ENCODE peak calls at places on chromosomes 13 and 19, in four cellular contexts. One of them, this sample, is unnamed.

GRCh38 chr13:65914707-65915106 is 1315.4 kb downstream of the PCDH9 start:
- DNase-seq in stomach: no peak
- DNase-seq in left lung: no peak
- DNase-seq in heart left ventricle: no peak
- DNase-seq in this sample: no peak

GRCh38 chr13:32811297-32811800 is 204.9 kb upstream of the KL start:
- DNase-seq in heart left ventricle: no peak
- DNase-seq in stomach: no peak
- DNase-seq in left lung: no peak
- DNase-seq in this sample: no peak

GRCh38 chr19:31139871-31140505 is 209.2 kb downstream of the TSHZ3 start:
- DNase-seq in heart left ventricle: no peak
- DNase-seq in left lung: no peak
- DNase-seq in stomach: no peak
- DNase-seq in this sample: no peak

GRCh38 chr19:2702170-2703076 is at the start of gene GNG7:
- DNase-seq in heart left ventricle: peak; percentile 97
- DNase-seq in stomach: peak; percentile 97
- DNase-seq in left lung: peak; percentile 97
- DNase-seq in this sample: peak; percentile 84

GRCh38 chr19:31054430-31054829 is 294.8 kb downstream of the TSHZ3 start:
- DNase-seq in left lung: no peak
- DNase-seq in stomach: peak; percentile 26
- DNase-seq in heart left ventricle: peak; percentile 63
- DNase-seq in this sample: no peak

GRCh38 chr13:27712421-27712820 is 79.9 kb upstream of the GSX1 start:
- DNase-seq in left lung: no peak
- DNase-seq in heart left ventricle: no peak
- DNase-seq in stomach: peak; percentile 42
- DNase-seq in this sample: peak; percentile 25

GRCh38 chr19:14830702-14831101 is 4.3 kb downstream of the OR7A5 start:
- DNase-seq in stomach: no peak
- DNase-seq in left lung: no peak
- DNase-seq in heart left ventricle: no peak
- DNase-seq in this sample: no peak

GRCh38 chr19:15424692-15425272 is 6.0 kb upstream of the AKAP8L start:
- DNase-seq in stomach: no peak
- DNase-seq in left lung: no peak
- DNase-seq in heart left ventricle: peak; percentile 55
- DNase-seq in this sample: no peak

GRCh38 chr13:105087941-105088340 is 1447.5 kb downstream of the EFNB2 start:
- DNase-seq in stomach: no peak
- DNase-seq in left lung: no peak
- DNase-seq in heart left ventricle: no peak
- DNase-seq in this sample: no peak

GRCh38 chr19:43636121-43636683 is 3.4 kb downstream of the CADM4 start:
- DNase-seq in stomach: no peak
- DNase-seq in left lung: no peak
- DNase-seq in heart left ventricle: no peak
- DNase-seq in this sample: no peak

GRCh38 chr19:55392820-55393219 is 7.1 kb downstream of the RPL28 start:
- DNase-seq in left lung: no peak
- DNase-seq in stomach: no peak
- DNase-seq in heart left ventricle: no peak
- DNase-seq in this sample: no peak

GRCh38 chr13:111120913-111121312 is 5.8 kb downstream of the ARHGEF7 start:
- DNase-seq in heart left ventricle: no peak
- DNase-seq in left lung: no peak
- DNase-seq in stomach: no peak
- DNase-seq in this sample: no peak

GRCh38 chr13:111118898-111119607 is 3.9 kb downstream of the ARHGEF7 start:
- DNase-seq in heart left ventricle: no peak
- DNase-seq in stomach: no peak
- DNase-seq in left lung: no peak
- DNase-seq in this sample: no peak

GRCh38 chr13:111120422-111120821 is 5.3 kb downstream of the ARHGEF7 start:
- DNase-seq in stomach: no peak
- DNase-seq in heart left ventricle: no peak
- DNase-seq in left lung: no peak
- DNase-seq in this sample: no peak

GRCh38 chr13:111121421-111121820 is 6.3 kb downstream of the ARHGEF7 start:
- DNase-seq in stomach: no peak
- DNase-seq in left lung: no peak
- DNase-seq in heart left ventricle: no peak
- DNase-seq in this sample: no peak

GRCh38 chr13:111119966-111120365 is 4.9 kb downstream of the ARHGEF7 start:
- DNase-seq in left lung: no peak
- DNase-seq in stomach: no peak
- DNase-seq in heart left ventricle: no peak
- DNase-seq in this sample: no peak
- H3K27ac ChIP-seq in left lung: no peak overlapping the region
- H3K27ac ChIP-seq in stomach: no peak overlapping the region
- H3K27ac ChIP-seq in heart left ventricle: no peak overlapping the region
- H3K27ac ChIP-seq in this sample: no peak overlapping the region

DNA sequence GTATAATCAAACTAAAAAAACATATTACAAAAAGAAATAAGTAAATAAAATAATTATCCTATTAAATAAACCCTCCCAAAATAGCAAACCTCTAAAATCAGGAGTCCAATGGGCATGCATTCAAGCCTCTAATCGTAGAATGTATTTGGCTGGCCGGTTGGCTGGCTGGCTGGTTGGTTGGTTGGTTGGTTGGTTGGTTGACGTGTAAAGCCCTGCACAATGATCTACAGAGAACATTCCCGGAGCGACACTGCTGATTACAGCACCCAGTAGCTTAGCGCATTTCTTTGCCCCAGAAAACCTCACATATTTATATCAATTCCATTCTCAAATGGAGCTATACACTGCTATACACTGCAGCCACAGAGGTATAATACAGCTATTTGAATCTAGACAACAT is 65.6 kb downstream of the SACS start:
- DNase-seq in heart left ventricle: no peak
- DNase-seq in left lung: no peak
- DNase-seq in stomach: no peak
- DNase-seq in this sample: no peak
- H3K27ac ChIP-seq in heart left ventricle: peak overlapping the region; percentile 11
- H3K27ac ChIP-seq in left lung: no peak overlapping the region
- H3K27ac ChIP-seq in stomach: no peak overlapping the region
- H3K27ac ChIP-seq in this sample: no peak overlapping the region

GRCh38 chr13:102642029-102642428 is 45.2 kb downstream of the TPP2 start:
- DNase-seq in heart left ventricle: no peak
- DNase-seq in left lung: no peak
- DNase-seq in stomach: no peak
- DNase-seq in this sample: no peak
- H3K27ac ChIP-seq in heart left ventricle: no peak overlapping the region
- H3K27ac ChIP-seq in left lung: no peak overlapping the region
- H3K27ac ChIP-seq in stomach: no peak overlapping the region
- H3K27ac ChIP-seq in this sample: no peak overlapping the region

DNA sequence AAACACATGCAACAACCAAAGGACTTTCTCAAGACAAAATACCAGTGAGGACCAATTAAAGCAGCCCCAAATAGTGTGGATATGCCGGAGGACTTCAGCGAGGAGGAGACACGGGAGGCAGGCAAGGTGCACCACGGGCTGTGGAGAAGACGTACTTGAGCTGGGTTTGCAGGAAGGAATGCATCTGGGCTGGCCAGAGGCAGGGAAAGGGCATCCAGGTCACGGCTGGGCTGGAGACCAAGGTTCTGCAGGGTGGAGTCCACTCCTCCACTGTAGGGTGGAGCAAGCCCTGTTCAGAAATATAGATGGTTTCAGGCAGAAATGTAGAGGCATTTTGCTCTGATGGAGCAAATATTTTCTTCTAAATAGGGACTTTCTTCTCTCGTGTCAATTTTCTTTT is 36.6 kb upstream of the MEDAG start:
- DNase-seq in stomach: no peak
- DNase-seq in left lung: no peak
- DNase-seq in heart left ventricle: no peak
- DNase-seq in this sample: no peak
- H3K27ac ChIP-seq in stomach: peak overlapping the region; percentile 79
- H3K27ac ChIP-seq in left lung: no peak overlapping the region
- H3K27ac ChIP-seq in heart left ventricle: peak overlapping the region; percentile 21
- H3K27ac ChIP-seq in this sample: peak overlapping the region; percentile 87

DNA sequence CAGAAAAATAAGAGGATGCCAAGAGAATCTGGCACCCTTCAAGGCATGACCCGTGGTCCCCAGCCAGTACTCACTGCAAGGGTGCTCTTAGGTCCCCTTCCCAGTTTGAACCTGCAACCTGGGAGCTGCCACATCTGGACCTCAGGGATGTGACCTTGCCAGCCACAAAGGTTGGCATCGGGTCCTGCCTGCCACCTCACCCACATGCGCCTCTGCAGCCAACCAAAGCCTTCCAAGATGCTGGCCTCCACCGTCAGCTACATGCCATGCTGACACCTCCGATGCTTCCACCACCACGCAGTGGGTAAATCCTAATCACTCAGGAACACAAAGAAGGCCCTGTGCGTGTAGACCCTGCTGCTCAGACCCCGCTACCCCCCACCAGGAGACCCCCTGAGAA is 35.1 kb downstream of the ELL start:
- DNase-seq in stomach: no peak
- DNase-seq in heart left ventricle: no peak
- DNase-seq in left lung: no peak
- DNase-seq in this sample: no peak
- H3K27ac ChIP-seq in stomach: no peak overlapping the region
- H3K27ac ChIP-seq in heart left ventricle: no peak overlapping the region
- H3K27ac ChIP-seq in left lung: peak overlapping the region; percentile 55
- H3K27ac ChIP-seq in this sample: peak overlapping the region; percentile 35

GRCh38 chr13:51976890-51977289 is 34.4 kb downstream of the ATP7B start:
- DNase-seq in stomach: no peak
- DNase-seq in heart left ventricle: no peak
- DNase-seq in left lung: no peak
- DNase-seq in this sample: no peak
- H3K27ac ChIP-seq in stomach: no peak overlapping the region
- H3K27ac ChIP-seq in heart left ventricle: no peak overlapping the region
- H3K27ac ChIP-seq in left lung: no peak overlapping the region
- H3K27ac ChIP-seq in this sample: no peak overlapping the region

This sample was measured in tibial nerve.